ENCODE peak calls at places on chromosomes 12 and 14, in nine cellular contexts. A is right lobe of liver, P is breast epithelium, K is ovary, S is Peyer's patch, B is uterus, O is IMR-90, C is transverse colon, G is A549. N is an unnamed sample.
A peak's percentile ranks its signal among the peaks of the same experiment; 100 is the strongest.

GRCh38 chr14:50397461-50398196 is 948 bp upstream of the CDKL1 start:
- DNase-seq in G (peak; percentile 39), C (peak; percentile 34), B (peak; percentile 28), O (no peak), K (peak; percentile 30), S (no peak), A (peak; percentile 73), P (no peak), N (peak; percentile 31)

GRCh38 chr14:68143341-68143807 is 323.8 kb downstream of the RAD51B start:
- DNase-seq in C (peak; percentile 61), B (peak; percentile 86), K (peak; percentile 93), S (no peak), P (peak; percentile 90), O (peak; percentile 36), G (no peak), A (peak; percentile 53), N (peak; percentile 47)

GRCh38 chr14:27181304-27181703 is 583.5 kb upstream of the NOVA1 start:
- DNase-seq in S (no peak), P (no peak), A (no peak), G (no peak), B (no peak), K (no peak), O (no peak), C (no peak), N (no peak)

GRCh38 chr14:68295316-68295816 is 475.8 kb downstream of the RAD51B start:
- DNase-seq in O (no peak), S (no peak), P (no peak), G (no peak), A (no peak), K (peak; percentile 70), C (peak; percentile 31), B (peak; percentile 73), N (no peak)

GRCh38 chr14:66140213-66140918 is 345.8 kb upstream of the CCDC196 start:
- DNase-seq in K (no peak), A (no peak), B (no peak), S (no peak), C (no peak), G (no peak), O (no peak), P (no peak), N (no peak)

GRCh38 chr12:108611884-108612415 is 14.1 kb upstream of the TMEM119 start:
- DNase-seq in P (no peak), G (peak; percentile 55), A (no peak), B (no peak), C (no peak), K (no peak), O (peak; percentile 89), S (peak; percentile 61), N (no peak)

GRCh38 chr12:103742349-103742784 is 98.7 kb downstream of the NT5DC3 start:
- DNase-seq in K (no peak), A (no peak), S (no peak), P (peak; percentile 67), O (no peak), C (peak; percentile 59), G (no peak), B (no peak), N (peak; percentile 58)

GRCh38 chr14:66330916-66331315 is 155.3 kb upstream of the CCDC196 start:
- DNase-seq in B (peak; percentile 45), S (no peak), G (no peak), P (no peak), K (no peak), O (no peak), C (no peak), A (no peak), N (no peak)

GRCh38 chr14:24145700-24146621 is at the start of gene PSME2:
- DNase-seq in C (no peak), G (peak; percentile 51), K (no peak), A (no peak), B (no peak), O (peak; percentile 80), S (no peak), P (no peak), N (no peak)

GRCh38 chr14:24147761-24148428 is 597 bp downstream of the RNF31 start:
- DNase-seq in G (no peak), P (no peak), A (no peak), B (no peak), S (no peak), C (no peak), O (no peak), K (no peak), N (no peak)

GRCh38 chr14:24145219-24145618 is 1.2 kb downstream of the PSME2 start:
- DNase-seq in P (no peak), S (no peak), C (no peak), K (no peak), B (no peak), G (no peak), O (no peak), A (no peak), N (no peak)

GRCh38 chr14:24146622-24146977 is 190 bp upstream of the PSME2 start:
- DNase-seq in B (peak; percentile 94), C (peak; percentile 97), G (peak; percentile 98), S (peak; percentile 95), A (peak; percentile 99), P (peak; percentile 97), O (peak; percentile 97), K (peak; percentile 91), N (peak; percentile 92)

DNA sequence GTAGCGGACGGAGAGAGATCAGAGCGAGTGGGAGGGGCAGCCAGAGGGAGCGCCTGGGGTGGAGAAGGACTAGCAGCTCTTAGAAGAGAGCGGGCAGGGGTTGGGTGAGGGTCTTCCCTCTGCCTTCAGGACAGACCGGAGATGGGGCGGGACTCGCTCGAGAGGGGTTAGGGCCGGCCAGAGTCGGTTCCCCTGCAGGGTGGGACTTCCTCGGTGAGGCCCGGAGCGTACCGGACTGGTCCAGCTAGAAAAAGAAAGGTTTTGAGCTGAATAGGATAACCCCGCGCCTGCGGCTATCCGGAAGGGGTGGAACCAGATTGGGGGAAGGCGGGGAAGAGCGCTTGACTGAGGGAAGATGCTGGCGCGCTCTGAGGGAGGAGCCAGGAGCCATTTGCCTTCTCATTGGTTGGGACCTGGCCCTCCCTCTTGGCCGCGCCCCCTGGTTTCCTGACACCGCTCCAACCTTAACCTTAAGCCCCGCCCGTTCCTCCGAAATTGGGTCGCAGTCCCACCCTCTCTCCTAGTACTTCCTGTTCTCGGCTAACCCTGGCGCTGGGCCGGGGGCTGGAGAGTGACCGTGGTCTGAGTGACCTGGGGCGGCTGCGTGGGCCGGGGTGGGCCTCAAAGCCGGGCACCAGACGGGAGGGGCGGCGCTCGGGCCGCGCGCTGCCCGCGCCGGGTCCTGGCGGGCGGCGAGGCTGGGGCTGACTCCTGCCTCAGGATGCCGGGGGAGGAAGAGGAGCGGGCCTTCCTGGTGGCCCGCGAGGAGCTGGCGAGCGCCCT is at the start of gene RNF31:
- DNase-seq in K (peak; percentile 99), A (peak; percentile 99), O (peak; percentile 98), P (peak; percentile 98), B (peak; percentile 98), G (peak; percentile 94), C (peak; percentile 99), S (peak; percentile 99), N (peak; percentile 98)
- TF ChIP-seq POLR2A in K (peak; percentile 24), A (peak; percentile 54), O (no peak), P (no peak), B (peak; percentile 11), G (peak; percentile 42), C (peak; percentile 61), S (peak; percentile 54), N (peak; percentile 42)

GRCh38 chr12:118374909-118375308 is 1.4 kb upstream of the SUDS3 start:
- DNase-seq in C (no peak), S (no peak), A (no peak), B (no peak), G (no peak), P (no peak), K (no peak), O (no peak), N (no peak)

GRCh38 chr12:118377891-118378470 is 1.6 kb downstream of the SUDS3 start:
- DNase-seq in B (peak; percentile 65), G (peak; percentile 75), S (peak; percentile 59), K (peak; percentile 72), P (no peak), C (peak; percentile 72), O (peak; percentile 44), A (peak; percentile 64), N (peak; percentile 40)

GRCh38 chr12:118377005-118377890 is 893 bp downstream of the SUDS3 start:
- DNase-seq in C (no peak), K (no peak), S (peak; percentile 19), O (no peak), B (no peak), A (no peak), P (no peak), G (no peak), N (no peak)

GRCh38 chr12:118375348-118375747 is 1.0 kb upstream of the SUDS3 start:
- DNase-seq in K (no peak), S (no peak), B (no peak), A (no peak), C (no peak), G (no peak), P (no peak), O (no peak), N (no peak)

GRCh38 chr12:118376089-118377004 is at the start of gene SUDS3:
- DNase-seq in S (peak; percentile 94), C (peak; percentile 96), B (peak; percentile 95), A (peak; percentile 93), P (peak; percentile 87), K (peak; percentile 93), O (peak; percentile 66), G (peak; percentile 84), N (peak; percentile 89)
- TF ChIP-seq CTCF in S (peak; percentile 98), C (peak; percentile 97), B (peak; percentile 96), A (peak; percentile 94), P (peak; percentile 99), K (peak; percentile 99), O (peak; percentile 98), G (peak; percentile 96), N (peak; percentile 99)

GRCh38 chr14:92254786-92255185 is 68.2 kb upstream of the SLC24A4 start:
- DNase-seq in C (peak; percentile 16), G (no peak), O (peak; percentile 45), A (no peak), S (no peak), B (peak; percentile 59), P (no peak), K (peak; percentile 57), N (no peak)

GRCh38 chr14:92258934-92259333 is 64.0 kb upstream of the SLC24A4 start:
- DNase-seq in B (no peak), K (no peak), A (no peak), G (no peak), O (no peak), C (no peak), S (no peak), P (no peak), N (no peak)

GRCh38 chr14:92263681-92264080 is 59.3 kb upstream of the SLC24A4 start:
- DNase-seq in S (no peak), O (no peak), P (peak; percentile 27), K (no peak), G (no peak), C (no peak), B (no peak), A (no peak), N (no peak)

GRCh38 chr14:92259613-92260357 is 63.2 kb upstream of the SLC24A4 start:
- DNase-seq in A (no peak), B (no peak), G (no peak), K (no peak), P (no peak), O (no peak), C (no peak), S (no peak), N (no peak)
- TF ChIP-seq POLR2A in A (no peak), B (no peak), G (no peak), K (no peak), P (no peak), O (no peak), C (no peak), S (no peak), N (no peak)

DNA sequence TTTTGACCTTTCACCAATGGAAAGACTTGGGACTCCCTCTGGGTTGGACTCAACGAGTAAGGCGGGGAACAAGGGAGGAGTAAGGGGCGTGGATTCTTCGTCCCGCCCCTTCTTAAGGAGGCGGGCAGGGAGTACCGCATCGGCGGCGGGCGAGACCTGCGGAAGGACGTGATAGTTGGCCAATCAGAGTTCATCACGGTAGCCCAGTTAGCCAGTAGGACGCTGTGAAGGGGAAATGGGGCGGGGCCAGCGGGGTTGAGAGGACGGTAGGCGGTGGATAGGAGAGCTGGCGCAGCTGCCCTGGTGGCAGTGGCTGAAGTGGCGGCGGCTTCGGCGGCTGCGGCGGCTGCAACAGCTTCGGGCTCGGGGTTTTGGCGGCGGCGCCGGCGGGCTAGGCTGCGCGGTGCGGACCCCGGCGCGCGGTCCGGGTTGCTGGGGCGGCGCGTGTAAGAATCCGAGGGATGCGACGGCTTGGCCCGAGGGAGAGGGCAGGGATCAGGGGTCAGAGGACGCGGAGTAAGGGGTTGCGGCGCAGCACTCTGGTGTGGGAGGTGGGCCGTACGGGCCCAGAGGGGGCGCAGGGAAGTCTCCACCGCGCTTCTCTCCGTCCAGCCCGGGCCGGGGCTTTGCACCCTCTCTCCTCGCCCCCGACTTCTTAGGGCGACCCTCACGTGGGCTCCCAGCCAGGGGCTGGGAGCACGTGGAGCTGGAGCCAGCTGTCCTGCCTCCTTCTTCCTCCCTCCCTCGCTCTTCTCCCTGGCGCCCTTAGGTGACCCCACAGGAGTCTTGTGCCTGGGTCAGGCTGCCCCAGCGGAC is at the start of gene TPCN1:
- DNase-seq in K (peak; percentile 100), A (peak; percentile 100), B (peak; percentile 99), O (peak; percentile 100), G (peak; percentile 98), S (peak; percentile 100), P (peak; percentile 100), C (peak; percentile 100), N (peak; percentile 100)
- TF ChIP-seq CTCF in K (peak; percentile 32), A (no peak), B (no peak), O (peak; percentile 10), G (no peak), S (peak; percentile 35), P (peak; percentile 30), C (no peak), N (peak; percentile 47)